ENCODE peak calls at places on chromosomes 5 and 9, in four cellular contexts. D is stimulated activated CD4-positive, alpha-beta T cell treated with anti-CD3 and anti-CD28 coated beads, Interleukin-15, amount 100 ng/mL, for 24 hours; A is ELF-1; H is effector memory CD4-positive, alpha-beta T cell. F is an unnamed sample.

GRCh38 chr5:96083361-96083881 is 121.8 kb upstream of the ELL2 start:
- DNase-seq in D (peak), A (peak), H (no peak), F (no peak)

GRCh38 chr9:27094640-27095039 is 14.4 kb upstream of the TEK start:
- DNase-seq in D (no peak), A (no peak), H (no peak), F (peak)

GRCh38 chr5:180135128-180135955 is 63.8 kb upstream of the RNF130 start:
- DNase-seq in D (peak), A (no peak), H (no peak), F (peak)

GRCh38 chr9:133008406-133008805 is 22.4 kb upstream of the GTF3C5 start:
- DNase-seq in D (no peak), A (no peak), H (no peak), F (no peak)

GRCh38 chr5:2186472-2187015 is 303.8 kb upstream of the IRX4 start:
- DNase-seq in D (no peak), A (no peak), H (no peak), F (peak)

GRCh38 chr9:110104201-110104845 is 103.6 kb downstream of the C9orf152 start:
- DNase-seq in D (no peak), A (peak), H (no peak), F (peak)

GRCh38 chr9:37408933-37409710 is 13.4 kb upstream of the GRHPR start:
- DNase-seq in D (peak), A (no peak), H (peak), F (no peak)

GRCh38 chr5:122142480-122142879 is 13.1 kb downstream of the ZNF474 start:
- DNase-seq in D (no peak), A (no peak), H (no peak), F (no peak)

GRCh38 chr5:111043712-111044506 is 27.6 kb upstream of the TSLP start:
- DNase-seq in D (no peak), A (no peak), H (no peak), F (peak)

GRCh38 chr5:149448831-149449714 is 70.0 kb upstream of the IL17B start:
- DNase-seq in D (no peak), A (no peak), H (no peak), F (peak)

GRCh38 chr9:21031091-21031817 is at the start of gene HACD4:
- DNase-seq in D (peak), A (peak), H (peak), F (peak)

GRCh38 chr5:96408276-96408777 is 24.7 kb downstream of the PCSK1 start:
- DNase-seq in D (no peak), A (no peak), H (no peak), F (peak)

GRCh38 chr5:68304421-68305052 is 89.0 kb downstream of the PIK3R1 start:
- DNase-seq in D (peak), A (no peak), H (no peak), F (no peak)

GRCh38 chr5:177429248-177430045 is 3.0 kb downstream of the GRK6 start:
- DNase-seq in D (peak), A (no peak), H (peak), F (no peak)

GRCh38 chr5:8905021-8905420 is 640.9 kb downstream of the SEMA5A start:
- DNase-seq in D (no peak), A (no peak), H (no peak), F (no peak)

GRCh38 chr9:91882628-91883027 is 67.4 kb downstream of the ROR2 start:
- DNase-seq in D (no peak), A (no peak), H (no peak), F (no peak)

GRCh38 chr5:33364406-33364805 is 76.4 kb upstream of the TARS1 start:
- DNase-seq in D (no peak), A (no peak), H (no peak), F (no peak)

GRCh38 chr5:74949976-74950375 is 83.8 kb upstream of the FAM169A start:
- DNase-seq in D (no peak), A (no peak), H (no peak), F (no peak)

GRCh38 chr9:14913366-14913765 is 3.1 kb upstream of the FREM1 start:
- DNase-seq in D (no peak), A (no peak), H (no peak), F (no peak)

GRCh38 chr5:110092955-110093785 is 403.4 kb downstream of the MAN2A1 start:
- DNase-seq in D (no peak), A (no peak), H (no peak), F (no peak)

GRCh38 chr9:20611751-20612287 is 10.5 kb downstream of the MLLT3 start:
- DNase-seq in D (no peak), A (no peak), H (no peak), F (no peak)

GRCh38 chr9:117293199-117294114 is 121.4 kb downstream of the ASTN2 start:
- DNase-seq in D (no peak), A (no peak), H (no peak), F (no peak)

GRCh38 chr9:75604661-75605060 is 285.8 kb upstream of the PCSK5 start:
- DNase-seq in D (no peak), A (no peak), H (no peak), F (no peak)

GRCh38 chr9:87671478-87671877 is 54.4 kb upstream of the CTSL start:
- DNase-seq in D (no peak), A (no peak), H (no peak), F (no peak)

GRCh38 chr9:18721267-18722079 is 247.5 kb downstream of the ADAMTSL1 start:
- DNase-seq in D (no peak), A (no peak), H (no peak), F (no peak)

GRCh38 chr9:28883209-28883608 is 1309.9 kb upstream of the C9orf72 start:
- DNase-seq in D (no peak), A (no peak), H (no peak), F (no peak)